ENCODE peak calls at places on chromosomes 6 and 20, in ten cellular contexts. M, O, J, Q, Z, B, X, L, K and V are unnamed samples.

GRCh38 chr6:41182069-41183034 is 18.6 kb downstream of the TREML2 start:
- DNase-seq in M (no peak), O (no peak), J (peak; percentile 40), Q (no peak), Z (peak; percentile 69), B (no peak), X (no peak), L (no peak), K (peak; percentile 44), V (peak; percentile 47)

GRCh38 chr20:50278684-50279531 is 88.3 kb downstream of the CEBPB start:
- DNase-seq in M (no peak), O (peak; percentile 81), J (no peak), Q (peak; percentile 89), Z (peak; percentile 86), B (peak; percentile 94), X (peak; percentile 85), L (no peak), K (peak; percentile 93), V (peak; percentile 55)

GRCh38 chr6:98272061-98272460 is 562.3 kb upstream of the POU3F2 start:
- DNase-seq in M (no peak), O (no peak), J (no peak), Q (peak; percentile 20), Z (no peak), B (no peak), X (no peak), L (no peak), K (no peak), V (no peak)

GRCh38 chr6:95203153-95203754 is 374.1 kb upstream of the MANEA start:
- DNase-seq in M (no peak), O (no peak), J (peak; percentile 28), Q (no peak), Z (no peak), B (no peak), X (no peak), L (peak; percentile 29), K (peak; percentile 2), V (peak; percentile 1)

GRCh38 chr6:145148392-145149175 is 586.7 kb downstream of the EPM2A start:
- DNase-seq in M (no peak), O (no peak), J (no peak), Q (no peak), Z (peak; percentile 48), B (no peak), X (no peak), L (peak; percentile 60), K (peak; percentile 7), V (peak; percentile 30)

GRCh38 chr6:126054258-126054702 is 67.9 kb downstream of the TRMT11 start:
- DNase-seq in M (no peak), O (no peak), J (no peak), Q (no peak), Z (no peak), B (no peak), X (no peak), L (no peak), K (no peak), V (no peak)

GRCh38 chr20:32019156-32019510 is 8.9 kb downstream of the CCM2L start:
- DNase-seq in M (no peak), O (no peak), J (no peak), Q (no peak), Z (no peak), B (no peak), X (no peak), L (no peak), K (peak; percentile 86), V (no peak)

GRCh38 chr6:52261229-52261628 is 16.9 kb upstream of the IL17F start:
- DNase-seq in M (no peak), O (no peak), J (no peak), Q (no peak), Z (no peak), B (no peak), X (no peak), L (peak; percentile 52), K (no peak), V (peak; percentile 68)

GRCh38 chr6:162301128-162301527 is 426.4 kb downstream of the PRKN start:
- DNase-seq in M (no peak), O (no peak), J (no peak), Q (no peak), Z (no peak), B (no peak), X (no peak), L (no peak), K (no peak), V (no peak)

GRCh38 chr20:50130346-50130703 is 17.4 kb upstream of the UBE2V1 start:
- DNase-seq in M (no peak), O (no peak), J (no peak), Q (no peak), Z (no peak), B (no peak), X (no peak), L (no peak), K (no peak), V (no peak)

GRCh38 chr6:64803470-64804166 is 903.4 kb downstream of the EYS start:
- DNase-seq in M (no peak), O (no peak), J (no peak), Q (peak; percentile 52), Z (no peak), B (peak; percentile 45), X (no peak), L (no peak), K (no peak), V (no peak)

GRCh38 chr6:168440520-168441433 is at the start of gene SMOC2:
- DNase-seq in M (no peak), O (no peak), J (no peak), Q (peak; percentile 71), Z (no peak), B (peak; percentile 82), X (peak; percentile 66), L (no peak), K (no peak), V (no peak)

GRCh38 chr6:72757926-72758325 is 136.1 kb downstream of the KCNQ5 start:
- DNase-seq in M (no peak), O (no peak), J (no peak), Q (no peak), Z (no peak), B (no peak), X (no peak), L (no peak), K (no peak), V (no peak)

GRCh38 chr6:45115696-45116095 is 212.4 kb upstream of the RUNX2 start:
- DNase-seq in M (no peak), O (no peak), J (no peak), Q (no peak), Z (no peak), B (no peak), X (no peak), L (no peak), K (no peak), V (peak; percentile 4)

GRCh38 chr6:106520711-106521367 is 108.5 kb downstream of the RTN4IP1 start:
- DNase-seq in M (no peak), O (no peak), J (no peak), Q (peak; percentile 81), Z (peak; percentile 91), B (no peak), X (no peak), L (no peak), K (no peak), V (no peak)

GRCh38 chr6:135880066-135880972 is 28.8 kb downstream of the PDE7B start:
- DNase-seq in M (no peak), O (no peak), J (no peak), Q (no peak), Z (peak; percentile 75), B (no peak), X (no peak), L (peak; percentile 46), K (no peak), V (peak; percentile 18)